ENCODE peak calls at places on chromosomes 11 and 22, in ten cellular contexts. L, W, E, M, F, U, H, B, P and A are unnamed samples. For H3K4me1 and H3K27me3, the result is how much of the 10 kb centered on the place peaks cover.

GRCh38 chr11:80383655-80384054 is 942.8 kb upstream of the TENM4 start:
- DNase-seq in F (no peak), E (no peak), B (peak), P (no peak), H (no peak), W (no peak), M (no peak), U (no peak), L (peak), A (no peak)

GRCh38 chr22:20220629-20221026 is 47.5 kb downstream of the RTN4R start:
- DNase-seq in F (no peak), W (no peak), B (no peak), P (no peak), U (no peak), M (no peak), E (no peak), H (no peak), L (no peak), A (no peak)

GRCh38 chr11:4065601-4066377 is 28.8 kb upstream of the RRM1 start:
- DNase-seq in B (no peak), H (no peak), M (no peak), E (no peak), F (no peak), U (no peak), W (no peak), L (no peak), P (no peak), A (no peak)

GRCh38 chr22:35483730-35484129 is 56.9 kb upstream of the RASD2 start:
- DNase-seq in M (no peak), W (no peak), E (no peak), F (no peak), P (no peak), L (no peak), H (no peak), B (no peak), U (no peak), A (no peak)

GRCh38 chr11:104650234-104650633 is 248.0 kb downstream of the CASP12 start:
- DNase-seq in H (no peak), L (no peak), F (no peak), U (no peak), P (peak), E (no peak), B (no peak), W (no peak), M (no peak), A (no peak)

GRCh38 chr11:61172353-61172752 is 11.1 kb upstream of the VPS37C start:
- DNase-seq in H (no peak), W (peak), E (no peak), B (no peak), P (no peak), F (no peak), M (no peak), L (no peak), U (no peak), A (no peak)

GRCh38 chr22:21849489-21849888 is 18.0 kb downstream of the MAPK1 start:
- DNase-seq in B (no peak), M (no peak), L (no peak), E (no peak), H (no peak), U (no peak), W (no peak), F (no peak), P (no peak), A (no peak)

GRCh38 chr11:63843042-63843441 is 4.1 kb downstream of the MARK2 start:
- DNase-seq in P (no peak), U (no peak), L (no peak), B (no peak), F (peak), W (peak), M (peak), H (peak), E (no peak), A (no peak)

GRCh38 chr11:121958323-121958977 is 157.6 kb downstream of the BLID start:
- DNase-seq in U (no peak), P (no peak), B (no peak), L (no peak), E (no peak), M (no peak), F (no peak), H (no peak), W (no peak), A (no peak)

GRCh38 chr11:117882539-117882938 is 6.1 kb upstream of the FXYD6 start:
- DNase-seq in B (no peak), M (no peak), P (no peak), E (no peak), H (no peak), W (no peak), L (peak), U (no peak), F (no peak), A (no peak)

GRCh38 chr22:49260681-49261580 is 566.7 kb downstream of the BRD1 start:
- DNase-seq in W (peak), E (no peak), U (no peak), F (no peak), L (no peak), P (no peak), B (no peak), M (no peak), H (no peak), A (peak)

GRCh38 chr11:33323421-33323820 is 66.2 kb downstream of the HIPK3 start:
- DNase-seq in P (no peak), E (no peak), F (no peak), B (no peak), L (no peak), M (no peak), H (no peak), W (no peak), U (no peak), A (no peak)
- H3K4me1 ChIP-seq in P (under half), E (under half), F (under half), B (half or more), L (half or more), M (under half), H (under half), W (under half), U (under half), A (half or more)

GRCh38 chr22:22908941-22909604 is 21.5 kb downstream of the IGLL5 start:
- DNase-seq in H (no peak), M (no peak), P (no peak), L (no peak), E (no peak), B (no peak), W (no peak), F (no peak), U (no peak), A (no peak)
- H3K27me3 ChIP-seq in H (under half), M (under half), P (under half), L (under half), E (under half), B (under half), W (under half), F (under half), U (under half), A (under half)

GRCh38 chr11:34631737-34632104 is 10.8 kb downstream of the EHF start:
- DNase-seq in F (peak), U (no peak), W (peak), H (no peak), P (no peak), B (no peak), E (no peak), M (peak), L (no peak), A (no peak)

GRCh38 chr11:34633640-34633989 is 12.7 kb downstream of the EHF start:
- DNase-seq in L (no peak), B (no peak), H (no peak), W (no peak), E (no peak), P (no peak), F (no peak), M (no peak), U (no peak), A (no peak)

GRCh38 chr11:34632105-34632780 is 11.3 kb downstream of the EHF start:
- DNase-seq in L (no peak), B (no peak), P (peak), E (no peak), H (no peak), F (peak), U (no peak), W (peak), M (peak), A (no peak)

GRCh38 chr11:34636127-34636526 is 15.2 kb downstream of the EHF start:
- DNase-seq in H (no peak), U (no peak), B (no peak), E (no peak), F (no peak), W (no peak), P (no peak), M (no peak), L (no peak), A (no peak)

GRCh38 chr11:34633990-34634725 is 13.3 kb downstream of the EHF start:
- DNase-seq in F (no peak), H (no peak), L (no peak), B (no peak), M (no peak), W (no peak), U (peak), E (no peak), P (no peak), A (no peak)
- H3K4me1 ChIP-seq in F (under half), H (under half), L (under half), B (half or more), M (half or more), W (half or more), U (under half), E (under half), P (under half), A (under half)

GRCh38 chr22:44739024-44739423 is 13.4 kb upstream of the ARHGAP8 start:
- DNase-seq in U (no peak), H (no peak), W (no peak), F (no peak), B (no peak), L (no peak), P (no peak), M (no peak), E (no peak), A (no peak)
- H3K27me3 ChIP-seq in U (under half), H (under half), W (under half), F (under half), B (under half), L (under half), P (under half), M (under half), E (under half), A (under half)

GRCh38 chr11:47565340-47566165 is at the start of gene PTPMT1:
- DNase-seq in P (no peak), M (peak), U (peak), L (peak), H (peak), F (peak), B (peak), W (peak), E (peak), A (peak)
- H3K4me1 ChIP-seq in P (under half), M (under half), U (under half), L (under half), H (under half), F (under half), B (under half), W (under half), E (under half), A (under half)

GRCh38 chr11:44319552-44320288 is 9.8 kb upstream of the ALX4 start:
- DNase-seq in H (no peak), U (no peak), E (no peak), L (no peak), F (no peak), B (no peak), P (no peak), W (no peak), M (no peak), A (peak)
- H3K27me3 ChIP-seq in H (under half), U (half or more), E (half or more), L (half or more), F (half or more), B (half or more), P (half or more), W (half or more), M (under half), A (half or more)

GRCh38 chr11:75766449-75767227 is 1.9 kb upstream of the DGAT2 start:
- DNase-seq in U (no peak), F (no peak), M (peak), E (no peak), W (no peak), L (no peak), P (no peak), B (no peak), H (no peak), A (no peak)
- H3K4me1 ChIP-seq in U (under half), F (half or more), M (under half), E (under half), W (under half), L (under half), P (under half), B (under half), H (under half), A (under half)

GRCh38 chr11:119975561-119976152 is 162.3 kb downstream of the TRIM29 start:
- DNase-seq in U (no peak), L (peak), P (peak), H (no peak), F (no peak), W (no peak), E (no peak), B (no peak), M (no peak), A (no peak)
- H3K27me3 ChIP-seq in U (under half), L (under half), P (under half), H (under half), F (under half), W (under half), E (under half), B (under half), M (under half), A (under half)